ENCODE peak calls at places on chromosomes 2 and 18, in nine cellular contexts. K is A673, W is AG09309, L is IMR-90, G is heart right ventricle, M is ovary, B is choroid plexus epithelial cell, O is RWPE2, F is epithelial cell of esophagus. P is an unnamed sample.

GRCh38 chr18:32771871-32772499 is 838 bp downstream of the KLHL14 start:
- DNase-seq in K (no peak), W (no peak), L (no peak), G (peak; percentile 27), M (no peak), B (no peak), O (no peak), F (no peak), P (no peak)

GRCh38 chr2:179596018-179596417 is 265.4 kb downstream of the ZNF385B start:
- DNase-seq in K (no peak), W (peak; percentile 63), L (peak; percentile 88), G (no peak), M (no peak), B (peak; percentile 91), O (no peak), F (peak; percentile 84), P (peak; percentile 69)

GRCh38 chr2:113831156-113831555 is 58.7 kb upstream of the ACTR3 start:
- DNase-seq in K (peak; percentile 9), W (no peak), L (peak; percentile 13), G (no peak), M (no peak), B (no peak), O (no peak), F (peak; percentile 96), P (peak; percentile 50)

GRCh38 chr18:77131652-77132368 is 773 bp downstream of the MBP start:
- DNase-seq in K (no peak), W (no peak), L (no peak), G (peak; percentile 68), M (peak; percentile 68), B (peak; percentile 49), O (no peak), F (peak; percentile 48), P (no peak)

GRCh38 chr2:200318940-200319435 is 12.5 kb downstream of the SPATS2L start:
- DNase-seq in K (no peak), W (no peak), L (no peak), G (no peak), M (no peak), B (no peak), O (no peak), F (no peak), P (no peak)

GRCh38 chr2:218883491-218884490 is 3.1 kb downstream of the WNT10A start:
- DNase-seq in K (no peak), W (no peak), L (no peak), G (no peak), M (no peak), B (no peak), O (no peak), F (peak; percentile 77), P (no peak)

GRCh38 chr2:119792907-119793312 is 33.2 kb downstream of the PTPN4 start:
- DNase-seq in K (no peak), W (no peak), L (no peak), G (no peak), M (no peak), B (no peak), O (no peak), F (no peak), P (no peak)

GRCh38 chr2:203915256-203915655 is 21.3 kb upstream of the ICOS start:
- DNase-seq in K (no peak), W (no peak), L (no peak), G (no peak), M (no peak), B (no peak), O (no peak), F (no peak), P (no peak)

GRCh38 chr2:232982926-232983668 is 30.0 kb downstream of the NGEF start:
- DNase-seq in K (no peak), W (no peak), L (no peak), G (no peak), M (no peak), B (no peak), O (no peak), F (no peak), P (no peak)

GRCh38 chr18:73462092-73462491 is 594.3 kb upstream of the NETO1 start:
- DNase-seq in K (peak; percentile 59), W (peak; percentile 87), L (peak; percentile 92), G (no peak), M (no peak), B (peak; percentile 97), O (no peak), F (peak; percentile 19), P (peak; percentile 91)

GRCh38 chr2:196957442-196957841 is 30.9 kb upstream of the PGAP1 start:
- DNase-seq in K (no peak), W (no peak), L (no peak), G (no peak), M (no peak), B (no peak), O (no peak), F (no peak), P (no peak)
- H3K4me3 ChIP-seq in K (no peak overlapping the region), W (no peak overlapping the region), L (no peak overlapping the region), G (no peak overlapping the region), M (no peak overlapping the region), B (no peak overlapping the region), O (no peak overlapping the region), F (no peak overlapping the region), P (no peak overlapping the region)

DNA sequence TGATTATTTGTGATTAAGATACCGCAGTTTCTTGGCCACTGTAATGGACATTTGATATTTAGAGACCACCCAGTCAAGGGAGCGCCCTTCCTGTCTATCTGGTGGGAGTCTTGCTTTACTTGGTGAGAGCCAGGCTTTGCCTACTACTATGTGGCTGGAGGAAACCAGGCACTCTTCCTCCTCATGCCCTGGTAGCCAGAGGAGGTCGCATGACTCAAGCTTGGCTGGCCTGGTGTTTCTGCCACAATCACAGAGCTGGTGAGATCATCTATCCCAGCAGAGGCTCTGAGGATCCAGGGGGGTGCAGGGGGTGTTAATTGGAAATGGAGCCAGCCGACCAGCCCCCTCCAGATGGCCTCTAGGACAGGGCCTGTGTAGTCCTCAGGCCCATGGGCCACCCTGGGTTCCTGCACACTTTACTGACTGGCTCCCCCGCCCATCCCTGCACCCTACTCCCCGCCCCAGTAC is 46.8 kb upstream of the BIN1 start:
- DNase-seq in K (no peak), W (peak; percentile 74), L (peak; percentile 89), G (no peak), M (peak; percentile 57), B (peak; percentile 85), O (no peak), F (peak; percentile 70), P (peak; percentile 94)
- TF ChIP-seq CTCF in K (no peak), W (no peak), L (no peak), G (no peak), M (no peak), B (no peak), O (no peak), F (no peak), P (peak; percentile 3)

DNA sequence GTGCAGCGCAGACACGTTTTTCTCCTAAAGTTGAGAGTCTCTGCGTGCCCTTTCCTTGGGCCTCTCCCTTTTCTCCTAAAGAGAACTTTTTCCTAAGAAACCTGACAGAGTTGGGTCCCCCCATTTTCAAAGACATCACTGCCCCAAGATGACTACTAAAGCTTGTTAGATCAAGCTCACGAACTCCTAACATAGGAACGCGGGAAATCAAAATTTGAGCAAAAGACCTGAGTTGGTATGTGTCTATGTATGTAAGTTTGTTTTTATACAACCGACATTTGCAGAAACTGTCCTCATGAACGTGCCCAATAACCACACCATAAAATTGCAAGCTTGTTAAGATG is 1.3 kb downstream of the HOXD13 start:
- DNase-seq in K (no peak), W (no peak), L (no peak), G (no peak), M (no peak), B (no peak), O (no peak), F (no peak), P (no peak)
- H3K4me3 ChIP-seq in K (peak overlapping the region; percentile 68), W (no peak overlapping the region), L (no peak overlapping the region), G (no peak overlapping the region), M (no peak overlapping the region), B (no peak overlapping the region), O (peak overlapping the region; percentile 39), F (no peak overlapping the region), P (no peak overlapping the region)

GRCh38 chr2:140349695-140350094 is 1569.5 kb upstream of the NXPH2 start:
- DNase-seq in K (peak; percentile 42), W (no peak), L (no peak), G (no peak), M (no peak), B (peak; percentile 12), O (no peak), F (no peak), P (no peak)
- TF ChIP-seq CTCF in K (peak; percentile 44), W (no peak), L (no peak), G (no peak), M (no peak), B (peak; percentile 22), O (peak; percentile 31), F (no peak), P (no peak)